ENCODE peak calls at places on chromosomes 2 and 18, in six cellular contexts. One of them, this sample, is unnamed.
A peak's percentile ranks its signal among the peaks of the same experiment; 100 is the strongest.

GRCh38 chr2:96154506-96155380 is 9.5 kb upstream of the DUSP2 start:
- ATAC-seq in HepG2: peak; percentile 11
- ATAC-seq in K562: no peak
- ATAC-seq in GM12878: no peak
- ATAC-seq in upper lobe of left lung: no peak
- ATAC-seq in A549: peak; percentile 18
- ATAC-seq in this sample: no peak

GRCh38 chr2:67322361-67323001 is 74.7 kb upstream of the ETAA1 start:
- ATAC-seq in upper lobe of left lung: peak; percentile 44
- ATAC-seq in GM12878: peak; percentile 66
- ATAC-seq in HepG2: peak; percentile 100
- ATAC-seq in K562: peak; percentile 67
- ATAC-seq in A549: peak; percentile 100
- ATAC-seq in this sample: peak; percentile 51

GRCh38 chr2:109239720-109240119 is 110.7 kb downstream of the SH3RF3 start:
- ATAC-seq in K562: no peak
- ATAC-seq in GM12878: no peak
- ATAC-seq in HepG2: no peak
- ATAC-seq in upper lobe of left lung: no peak
- ATAC-seq in A549: peak; percentile 64
- ATAC-seq in this sample: no peak

GRCh38 chr18:32258148-32258547 is 68.3 kb downstream of the MEP1B start:
- ATAC-seq in A549: no peak
- ATAC-seq in GM12878: no peak
- ATAC-seq in HepG2: peak; percentile 75
- ATAC-seq in upper lobe of left lung: no peak
- ATAC-seq in K562: no peak
- ATAC-seq in this sample: no peak

GRCh38 chr18:22109535-22109934 is 59.9 kb upstream of the GATA6 start:
- ATAC-seq in GM12878: peak; percentile 60
- ATAC-seq in K562: peak; percentile 7
- ATAC-seq in HepG2: no peak
- ATAC-seq in upper lobe of left lung: no peak
- ATAC-seq in A549: no peak
- ATAC-seq in this sample: no peak

GRCh38 chr18:77147418-77147852 is 14.9 kb upstream of the MBP start:
- ATAC-seq in GM12878: no peak
- ATAC-seq in A549: no peak
- ATAC-seq in HepG2: no peak
- ATAC-seq in K562: no peak
- ATAC-seq in upper lobe of left lung: peak; percentile 74
- ATAC-seq in this sample: peak; percentile 39

GRCh38 chr2:168913171-168913484 is 12.0 kb downstream of the G6PC2 start:
- ATAC-seq in upper lobe of left lung: no peak
- ATAC-seq in GM12878: no peak
- ATAC-seq in HepG2: peak; percentile 36
- ATAC-seq in A549: no peak
- ATAC-seq in K562: no peak
- ATAC-seq in this sample: no peak

GRCh38 chr2:154392256-154392655 is 306.2 kb upstream of the KCNJ3 start:
- ATAC-seq in upper lobe of left lung: no peak
- ATAC-seq in K562: no peak
- ATAC-seq in HepG2: no peak
- ATAC-seq in GM12878: peak; percentile 96
- ATAC-seq in A549: no peak
- ATAC-seq in this sample: no peak

GRCh38 chr2:219835493-219835892 is 208.1 kb downstream of the SLC4A3 start:
- ATAC-seq in GM12878: no peak
- ATAC-seq in K562: no peak
- ATAC-seq in HepG2: no peak
- ATAC-seq in upper lobe of left lung: no peak
- ATAC-seq in A549: no peak
- ATAC-seq in this sample: no peak

GRCh38 chr2:20935168-20935567 is 108.7 kb downstream of the APOB start:
- ATAC-seq in GM12878: no peak
- ATAC-seq in K562: no peak
- ATAC-seq in HepG2: peak; percentile 57
- ATAC-seq in upper lobe of left lung: no peak
- ATAC-seq in A549: no peak
- ATAC-seq in this sample: no peak

GRCh38 chr2:194087569-194087968 is 1569.5 kb upstream of the SLC39A10 start:
- ATAC-seq in GM12878: no peak
- ATAC-seq in upper lobe of left lung: no peak
- ATAC-seq in HepG2: no peak
- ATAC-seq in K562: no peak
- ATAC-seq in A549: no peak
- ATAC-seq in this sample: no peak

GRCh38 chr2:231181848-231182247 is 16.6 kb upstream of the ARMC9 start:
- ATAC-seq in GM12878: peak; percentile 75
- ATAC-seq in A549: peak; percentile 72
- ATAC-seq in upper lobe of left lung: peak; percentile 86
- ATAC-seq in HepG2: peak; percentile 84
- ATAC-seq in K562: peak; percentile 92
- ATAC-seq in this sample: peak; percentile 56

GRCh38 chr2:124112966-124113365 is 87.9 kb downstream of the CNTNAP5 start:
- ATAC-seq in upper lobe of left lung: no peak
- ATAC-seq in K562: no peak
- ATAC-seq in A549: no peak
- ATAC-seq in HepG2: no peak
- ATAC-seq in GM12878: no peak
- ATAC-seq in this sample: no peak

GRCh38 chr2:111221701-111222100 is 101.0 kb downstream of the BCL2L11 start:
- ATAC-seq in A549: no peak
- ATAC-seq in upper lobe of left lung: no peak
- ATAC-seq in K562: no peak
- ATAC-seq in HepG2: no peak
- ATAC-seq in GM12878: no peak
- ATAC-seq in this sample: no peak

GRCh38 chr2:211181626-211182025 is 625.2 kb downstream of the CPS1 start:
- ATAC-seq in upper lobe of left lung: peak; percentile 53
- ATAC-seq in K562: no peak
- ATAC-seq in GM12878: no peak
- ATAC-seq in HepG2: peak; percentile 72
- ATAC-seq in A549: no peak
- ATAC-seq in this sample: no peak

GRCh38 chr2:33230877-33231276 is 245.6 kb upstream of the RASGRP3 start:
- ATAC-seq in GM12878: no peak
- ATAC-seq in HepG2: no peak
- ATAC-seq in A549: peak; percentile 94
- ATAC-seq in K562: no peak
- ATAC-seq in upper lobe of left lung: no peak
- ATAC-seq in this sample: no peak

GRCh38 chr2:219519526-219519916 is 5.2 kb downstream of the ASIC4 start:
- ATAC-seq in GM12878: no peak
- ATAC-seq in HepG2: no peak
- ATAC-seq in A549: no peak
- ATAC-seq in upper lobe of left lung: no peak
- ATAC-seq in K562: no peak
- ATAC-seq in this sample: no peak

GRCh38 chr2:134275058-134275862 is 21.4 kb downstream of the MGAT5 start:
- ATAC-seq in GM12878: peak; percentile 89
- ATAC-seq in upper lobe of left lung: no peak
- ATAC-seq in K562: no peak
- ATAC-seq in A549: no peak
- ATAC-seq in HepG2: no peak
- ATAC-seq in this sample: no peak

DNA sequence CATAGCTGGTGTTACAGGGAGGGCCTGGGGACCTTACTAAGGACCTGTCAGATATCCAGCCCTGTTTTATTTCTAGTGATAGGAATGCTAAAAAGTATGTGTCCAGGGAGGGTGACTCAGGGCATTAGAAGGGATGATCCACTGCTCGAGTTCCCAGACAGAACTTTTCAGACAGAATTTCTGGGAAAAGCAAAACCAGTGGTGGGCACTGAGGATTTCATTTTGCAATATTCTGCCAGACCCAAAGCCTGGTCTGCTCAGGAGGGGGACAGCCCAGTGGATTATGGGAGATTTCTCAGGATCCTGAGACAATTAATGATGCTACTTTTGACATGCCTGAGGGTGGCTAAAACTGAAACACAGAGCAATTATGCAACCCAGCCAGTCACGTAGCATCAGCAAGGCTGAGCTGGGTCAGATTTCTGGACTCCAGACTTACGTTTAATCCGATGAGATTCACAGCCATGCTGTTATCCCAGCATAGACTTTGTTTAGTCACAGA is 4.7 kb upstream of the KCNE4 start:
- ATAC-seq in K562: no peak
- ATAC-seq in upper lobe of left lung: peak; percentile 82
- ATAC-seq in HepG2: no peak
- ATAC-seq in A549: peak; percentile 71
- ATAC-seq in GM12878: no peak
- ATAC-seq in this sample: peak; percentile 74
- TF ChIP-seq EP300 in K562: no peak
- TF ChIP-seq EP300 in upper lobe of left lung: no peak
- TF ChIP-seq EP300 in HepG2: no peak
- TF ChIP-seq EP300 in A549: peak; percentile 28
- TF ChIP-seq EP300 in GM12878: no peak
- TF ChIP-seq EP300 in this sample: no peak

GRCh38 chr18:9737814-9738160 is 29.7 kb downstream of the RAB31 start:
- ATAC-seq in GM12878: no peak
- ATAC-seq in K562: no peak
- ATAC-seq in A549: no peak
- ATAC-seq in HepG2: no peak
- ATAC-seq in upper lobe of left lung: no peak
- ATAC-seq in this sample: no peak
- TF ChIP-seq EP300 in GM12878: no peak
- TF ChIP-seq EP300 in K562: no peak
- TF ChIP-seq EP300 in A549: no peak
- TF ChIP-seq EP300 in HepG2: no peak
- TF ChIP-seq EP300 in upper lobe of left lung: no peak
- TF ChIP-seq EP300 in this sample: no peak

GRCh38 chr2:57460875-57461274 is 585.7 kb upstream of the VRK2 start:
- ATAC-seq in HepG2: no peak
- ATAC-seq in K562: no peak
- ATAC-seq in A549: no peak
- ATAC-seq in upper lobe of left lung: no peak
- ATAC-seq in GM12878: no peak
- ATAC-seq in this sample: no peak
- TF ChIP-seq EP300 in HepG2: no peak
- TF ChIP-seq EP300 in K562: no peak
- TF ChIP-seq EP300 in A549: no peak
- TF ChIP-seq EP300 in upper lobe of left lung: no peak
- TF ChIP-seq EP300 in GM12878: no peak
- TF ChIP-seq EP300 in this sample: no peak

GRCh38 chr2:127075821-127076220 is 31.1 kb downstream of the BIN1 start:
- ATAC-seq in upper lobe of left lung: no peak
- ATAC-seq in K562: no peak
- ATAC-seq in A549: no peak
- ATAC-seq in GM12878: no peak
- ATAC-seq in HepG2: no peak
- ATAC-seq in this sample: no peak

GRCh38 chr2:127074936-127075335 is 32.0 kb downstream of the BIN1 start:
- ATAC-seq in K562: no peak
- ATAC-seq in upper lobe of left lung: no peak
- ATAC-seq in GM12878: peak; percentile 40
- ATAC-seq in HepG2: no peak
- ATAC-seq in A549: no peak
- ATAC-seq in this sample: no peak

GRCh38 chr2:127078028-127078427 is 28.9 kb downstream of the BIN1 start:
- ATAC-seq in K562: no peak
- ATAC-seq in HepG2: no peak
- ATAC-seq in GM12878: no peak
- ATAC-seq in A549: no peak
- ATAC-seq in upper lobe of left lung: no peak
- ATAC-seq in this sample: no peak

GRCh38 chr2:127076924-127077323 is 30.0 kb downstream of the BIN1 start:
- ATAC-seq in HepG2: no peak
- ATAC-seq in GM12878: no peak
- ATAC-seq in K562: no peak
- ATAC-seq in A549: no peak
- ATAC-seq in upper lobe of left lung: no peak
- ATAC-seq in this sample: no peak

DNA sequence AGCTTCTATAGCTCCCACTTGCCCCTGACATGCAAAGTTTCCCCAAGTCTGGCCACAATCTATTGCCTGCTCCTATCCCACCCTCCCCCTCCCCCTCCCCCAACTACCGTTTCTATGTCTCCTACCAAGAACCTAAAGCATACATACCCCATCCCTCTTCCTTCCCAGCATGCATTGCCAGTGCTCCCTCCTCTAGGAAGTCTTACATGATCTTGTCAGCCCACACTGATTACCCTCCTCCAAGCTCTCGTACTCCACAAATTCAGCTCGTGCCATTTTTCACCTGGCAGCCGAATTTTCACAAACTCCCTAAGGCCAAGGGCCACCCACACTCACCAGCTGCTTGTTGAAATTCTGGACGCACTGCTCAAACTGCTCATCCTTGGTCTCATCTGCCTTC is 30.7 kb downstream of the BIN1 start:
- ATAC-seq in HepG2: no peak
- ATAC-seq in upper lobe of left lung: no peak
- ATAC-seq in GM12878: no peak
- ATAC-seq in K562: no peak
- ATAC-seq in A549: no peak
- ATAC-seq in this sample: no peak
- TF ChIP-seq EP300 in HepG2: no peak
- TF ChIP-seq EP300 in upper lobe of left lung: no peak
- TF ChIP-seq EP300 in GM12878: no peak
- TF ChIP-seq EP300 in K562: no peak
- TF ChIP-seq EP300 in A549: no peak
- TF ChIP-seq EP300 in this sample: no peak

This sample was measured in gastroesophageal sphincter.